ENCODE peak calls at places on chromosomes 3 and 15, in four cellular contexts. One of them, this sample, is unnamed.

GRCh38 chr15:70765504-70766281 is 2.3 kb upstream of the UACA start:
- DNase-seq in ovary: no peak
- DNase-seq in AG04450: no peak
- DNase-seq in lower lobe of right lung: no peak
- DNase-seq in this sample: no peak

GRCh38 chr15:66043264-66043663 is 174.0 kb downstream of the RAB11A start:
- DNase-seq in lower lobe of right lung: no peak
- DNase-seq in ovary: no peak
- DNase-seq in AG04450: no peak
- DNase-seq in this sample: no peak

GRCh38 chr3:144028798-144029411 is 57.3 kb downstream of the DIPK2A start:
- DNase-seq in AG04450: no peak
- DNase-seq in lower lobe of right lung: no peak
- DNase-seq in ovary: no peak
- DNase-seq in this sample: no peak

GRCh38 chr15:82847703-82848102 is 38.3 kb downstream of the WHAMM start:
- DNase-seq in lower lobe of right lung: no peak
- DNase-seq in AG04450: no peak
- DNase-seq in ovary: no peak
- DNase-seq in this sample: no peak

GRCh38 chr3:119562307-119562961 is 3.0 kb upstream of the CD80 start:
- DNase-seq in ovary: no peak
- DNase-seq in lower lobe of right lung: no peak
- DNase-seq in AG04450: no peak
- DNase-seq in this sample: no peak

GRCh38 chr15:45205192-45205591 is 17.4 kb upstream of the SHF start:
- DNase-seq in AG04450: peak
- DNase-seq in ovary: no peak
- DNase-seq in lower lobe of right lung: no peak
- DNase-seq in this sample: peak

GRCh38 chr3:192802957-192803899 is 75.9 kb upstream of the FGF12 start:
- DNase-seq in ovary: no peak
- DNase-seq in lower lobe of right lung: no peak
- DNase-seq in AG04450: peak
- DNase-seq in this sample: no peak

GRCh38 chr3:72375237-72376154 is 472.7 kb downstream of the SHQ1 start:
- DNase-seq in lower lobe of right lung: no peak
- DNase-seq in AG04450: no peak
- DNase-seq in ovary: no peak
- DNase-seq in this sample: no peak

GRCh38 chr3:67012564-67012963 is 14.5 kb downstream of the KBTBD8 start:
- DNase-seq in ovary: no peak
- DNase-seq in AG04450: no peak
- DNase-seq in lower lobe of right lung: no peak
- DNase-seq in this sample: no peak

GRCh38 chr3:10380906-10381795 is 60.2 kb upstream of the SEC13 start:
- DNase-seq in AG04450: no peak
- DNase-seq in lower lobe of right lung: no peak
- DNase-seq in ovary: no peak
- DNase-seq in this sample: no peak

GRCh38 chr3:156762631-156763185 is 63.4 kb upstream of the LEKR1 start:
- DNase-seq in AG04450: peak
- DNase-seq in ovary: no peak
- DNase-seq in lower lobe of right lung: no peak
- DNase-seq in this sample: no peak

GRCh38 chr3:39592306-39592705 is 124.8 kb downstream of the MOBP start:
- DNase-seq in ovary: no peak
- DNase-seq in lower lobe of right lung: no peak
- DNase-seq in AG04450: no peak
- DNase-seq in this sample: no peak

GRCh38 chr15:67307156-67307555 is 52.6 kb downstream of the IQCH start:
- DNase-seq in lower lobe of right lung: no peak
- DNase-seq in ovary: no peak
- DNase-seq in AG04450: no peak
- DNase-seq in this sample: no peak

GRCh38 chr3:4995500-4996053 is 16.3 kb downstream of the BHLHE40 start:
- DNase-seq in AG04450: no peak
- DNase-seq in lower lobe of right lung: no peak
- DNase-seq in ovary: no peak
- DNase-seq in this sample: peak

GRCh38 chr3:155093261-155093660 is 13.1 kb downstream of the MME start:
- DNase-seq in ovary: no peak
- DNase-seq in AG04450: no peak
- DNase-seq in lower lobe of right lung: no peak
- DNase-seq in this sample: no peak

GRCh38 chr15:43218908-43219706 is 1.7 kb downstream of the EPB42 start:
- DNase-seq in ovary: no peak
- DNase-seq in AG04450: no peak
- DNase-seq in lower lobe of right lung: no peak
- DNase-seq in this sample: peak

GRCh38 chr15:96358006-96358794 is 27.7 kb downstream of the NR2F2 start:
- DNase-seq in ovary: no peak
- DNase-seq in AG04450: no peak
- DNase-seq in lower lobe of right lung: no peak
- DNase-seq in this sample: peak

GRCh38 chr3:79019137-79019923 is 748.5 kb downstream of the ROBO1 start:
- DNase-seq in ovary: peak
- DNase-seq in AG04450: peak
- DNase-seq in lower lobe of right lung: peak
- DNase-seq in this sample: peak

GRCh38 chr15:70523634-70524033 is 239.7 kb downstream of the UACA start:
- DNase-seq in AG04450: no peak
- DNase-seq in ovary: no peak
- DNase-seq in lower lobe of right lung: no peak
- DNase-seq in this sample: peak